ENCODE peak calls at places on chromosomes 16 and 17, in four cellular contexts. U, R, X and D are unnamed samples.

GRCh38 chr17:17516941-17517720 is 20.9 kb upstream of the RASD1 start:
- DNase-seq in U (no peak), R (no peak), X (no peak), D (no peak)

GRCh38 chr17:78263063-78263735 is 31.8 kb downstream of the TMEM235 start:
- DNase-seq in U (no peak), R (no peak), X (no peak), D (no peak)

GRCh38 chr16:3819741-3820724 is 60.5 kb downstream of the CREBBP start:
- DNase-seq in U (no peak), R (peak), X (peak), D (no peak)

GRCh38 chr16:53991181-53992056 is 287.5 kb downstream of the FTO start:
- DNase-seq in U (no peak), R (no peak), X (no peak), D (no peak)

GRCh38 chr17:9971991-9972390 is 66.9 kb upstream of the RCVRN start:
- DNase-seq in U (no peak), R (no peak), X (peak), D (no peak)

GRCh38 chr16:2170587-2171435 is 15.2 kb downstream of the TRAF7 start:
- DNase-seq in U (no peak), R (no peak), X (no peak), D (no peak)

GRCh38 chr16:83952587-83952939 is 477 bp upstream of the OSGIN1 start:
- DNase-seq in U (no peak), R (no peak), X (no peak), D (no peak)

GRCh38 chr16:67173808-67174705 is 3.7 kb downstream of the NOL3 start:
- DNase-seq in U (no peak), R (peak), X (peak), D (no peak)